ENCODE peak calls at places on chromosomes 11 and 22, in eight cellular contexts. D is cardiac muscle cell, J is GM12878, E is Peyer's patch, M is small intestine, N is Karpas-422, Y is PC-3, A is IMR-90. U is an unnamed sample.

GRCh38 chr11:61869636-61870428 is 21.5 kb downstream of the FADS3 start:
- DNase-seq in D (peak; percentile 52), J (no peak), E (no peak), M (no peak), N (no peak), Y (no peak), A (no peak), U (no peak)

GRCh38 chr22:19942071-19942885 is 660 bp upstream of the TXNRD2 start:
- DNase-seq in D (no peak), J (no peak), E (no peak), M (no peak), N (peak; percentile 86), Y (no peak), A (peak; percentile 69), U (peak; percentile 69)

GRCh38 chr22:42891008-42891407 is 33.9 kb upstream of the ARFGAP3 start:
- DNase-seq in D (no peak), J (no peak), E (no peak), M (no peak), N (no peak), Y (no peak), A (no peak), U (no peak)

GRCh38 chr22:25482868-25483639 is 81.4 kb upstream of the GRK3 start:
- DNase-seq in D (no peak), J (no peak), E (no peak), M (no peak), N (no peak), Y (no peak), A (no peak), U (no peak)

GRCh38 chr11:27025312-27025955 is 15.2 kb upstream of the BBOX1 start:
- DNase-seq in D (no peak), J (no peak), E (no peak), M (no peak), N (no peak), Y (no peak), A (no peak), U (no peak)

GRCh38 chr22:41762980-41763779 is 37.3 kb upstream of the CCDC134 start:
- DNase-seq in D (peak; percentile 65), J (no peak), E (no peak), M (no peak), N (peak; percentile 87), Y (peak; percentile 5), A (no peak), U (no peak)

GRCh38 chr11:91768783-91769182 is 455.8 kb upstream of the FAT3 start:
- DNase-seq in D (no peak), J (no peak), E (no peak), M (no peak), N (no peak), Y (no peak), A (no peak), U (no peak)

GRCh38 chr11:33868646-33869461 is 23.0 kb downstream of the LMO2 start:
- DNase-seq in D (peak; percentile 31), J (no peak), E (no peak), M (no peak), N (no peak), Y (no peak), A (no peak), U (no peak)

GRCh38 chr11:29518389-29519174 is 498.2 kb downstream of the KCNA4 start:
- DNase-seq in D (no peak), J (no peak), E (no peak), M (no peak), N (peak; percentile 86), Y (no peak), A (no peak), U (no peak)

GRCh38 chr22:30266445-30267381 is at the start of gene OSM:
- DNase-seq in D (no peak), J (no peak), E (no peak), M (no peak), N (peak; percentile 81), Y (no peak), A (no peak), U (peak; percentile 88)

GRCh38 chr11:36431429-36432092 is 78.5 kb downstream of the TRAF6 start:
- DNase-seq in D (no peak), J (no peak), E (no peak), M (no peak), N (no peak), Y (peak; percentile 87), A (peak; percentile 98), U (no peak)

GRCh38 chr11:126284829-126285228 is 1.9 kb downstream of the TIRAP start:
- DNase-seq in D (no peak), J (peak; percentile 94), E (no peak), M (peak; percentile 91), N (peak; percentile 91), Y (peak; percentile 99), A (peak; percentile 96), U (no peak)

GRCh38 chr22:35446365-35446764 is 46.4 kb downstream of the MCM5 start:
- DNase-seq in D (no peak), J (no peak), E (peak; percentile 48), M (no peak), N (no peak), Y (peak; percentile 60), A (peak; percentile 95), U (no peak)

DNA sequence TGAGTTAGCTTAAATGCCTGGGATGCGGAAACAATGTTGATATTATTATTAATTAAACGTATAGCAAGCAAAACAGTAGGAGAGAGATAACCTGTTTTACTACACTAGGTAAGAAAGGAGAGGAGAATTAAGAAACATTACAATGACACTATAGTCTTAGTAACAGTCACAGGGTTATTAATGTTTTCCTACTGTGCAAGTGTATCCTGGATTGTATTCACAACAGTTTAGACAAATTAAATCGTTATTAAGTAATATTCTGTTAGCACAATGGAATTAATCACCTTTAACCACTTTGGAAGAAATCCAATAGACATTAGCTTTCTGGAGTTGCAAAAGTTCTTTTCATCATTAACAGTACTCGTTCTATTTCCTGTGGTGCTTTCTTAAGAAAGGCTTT is 3.4 kb downstream of the FAM181B start:
- DNase-seq in D (no peak), J (no peak), E (no peak), M (no peak), N (no peak), Y (no peak), A (no peak), U (no peak)
- H3K4me3 ChIP-seq in D (no peak overlapping the region), J (no peak overlapping the region), E (no peak overlapping the region), M (no peak overlapping the region), N (no peak overlapping the region), Y (no peak overlapping the region), A (no peak overlapping the region), U (no peak overlapping the region)

GRCh38 chr11:65279713-65280459 is 18.1 kb downstream of the POLA2 start:
- DNase-seq in D (no peak), J (peak; percentile 46), E (no peak), M (peak; percentile 60), N (no peak), Y (peak; percentile 93), A (peak; percentile 99), U (no peak)

GRCh38 chr11:65280646-65281045 is 18.9 kb downstream of the POLA2 start:
- DNase-seq in D (no peak), J (no peak), E (no peak), M (no peak), N (no peak), Y (peak; percentile 24), A (peak; percentile 27), U (peak; percentile 2)

GRCh38 chr11:65277878-65278277 is 16.1 kb downstream of the POLA2 start:
- DNase-seq in D (no peak), J (no peak), E (no peak), M (no peak), N (no peak), Y (no peak), A (no peak), U (no peak)

GRCh38 chr11:65275906-65276305 is 14.1 kb downstream of the POLA2 start:
- DNase-seq in D (no peak), J (no peak), E (no peak), M (peak; percentile 75), N (no peak), Y (no peak), A (no peak), U (no peak)

GRCh38 chr11:65278351-65278750 is 16.6 kb downstream of the POLA2 start:
- DNase-seq in D (no peak), J (no peak), E (no peak), M (no peak), N (no peak), Y (no peak), A (no peak), U (no peak)
- H3K27ac ChIP-seq in D (no peak overlapping the region), J (no peak overlapping the region), E (no peak overlapping the region), M (no peak overlapping the region), N (no peak overlapping the region), Y (peak overlapping the region; percentile 96), A (peak overlapping the region; percentile 74), U (no peak overlapping the region)

GRCh38 chr11:111986589-111986988 is 38.6 kb upstream of the DLAT start:
- DNase-seq in D (no peak), J (no peak), E (no peak), M (no peak), N (no peak), Y (peak; percentile 46), A (no peak), U (no peak)

GRCh38 chr11:111982019-111982464 is 43.2 kb upstream of the DLAT start:
- DNase-seq in D (peak; percentile 83), J (peak; percentile 5), E (peak; percentile 65), M (peak; percentile 92), N (peak; percentile 79), Y (peak; percentile 84), A (peak; percentile 43), U (peak; percentile 73)

GRCh38 chr11:111981270-111981669 is 43.9 kb upstream of the DLAT start:
- DNase-seq in D (no peak), J (no peak), E (no peak), M (no peak), N (no peak), Y (no peak), A (no peak), U (no peak)

GRCh38 chr11:111982532-111983186 is 42.5 kb upstream of the DLAT start:
- DNase-seq in D (no peak), J (no peak), E (no peak), M (peak; percentile 43), N (no peak), Y (no peak), A (no peak), U (no peak)

DNA sequence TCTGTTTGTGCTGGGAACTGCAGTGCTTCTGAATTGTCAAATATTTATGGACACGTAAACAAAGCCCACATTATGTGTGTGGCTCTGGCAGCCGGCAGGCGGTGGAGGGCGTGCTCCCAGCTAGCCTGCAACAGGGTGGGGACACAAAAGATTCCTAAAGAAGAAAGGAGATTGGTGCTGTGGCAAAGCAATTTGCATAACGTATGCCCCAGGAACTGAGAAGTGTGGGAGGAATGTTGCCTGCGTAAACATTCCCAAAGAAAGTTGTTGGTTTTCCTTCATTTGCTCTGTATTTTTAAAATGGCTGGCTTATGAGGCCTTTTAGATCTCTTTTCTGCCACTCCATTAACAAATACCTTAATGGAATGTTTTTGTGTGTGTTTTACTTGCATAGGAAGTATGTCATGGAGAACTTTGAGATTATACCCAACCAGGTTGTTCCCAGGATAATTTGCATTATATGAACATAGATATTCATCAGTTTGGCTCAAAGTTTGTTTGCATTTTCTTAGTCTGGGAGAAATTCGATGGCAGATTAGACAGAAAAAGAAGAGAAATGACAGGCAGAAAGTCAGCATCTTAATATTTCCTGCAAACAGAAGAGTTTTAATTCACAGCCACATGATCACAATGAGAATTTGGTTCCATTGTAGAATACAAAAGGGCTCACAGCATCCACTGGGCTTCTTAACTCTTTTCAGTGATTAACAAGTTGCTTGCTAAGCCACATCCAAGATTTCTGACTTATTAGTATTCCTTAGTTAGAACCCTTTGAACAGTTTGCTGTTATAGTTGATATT is 41.8 kb upstream of the DLAT start:
- DNase-seq in D (peak; percentile 81), J (no peak), E (peak; percentile 73), M (peak; percentile 86), N (no peak), Y (peak; percentile 63), A (peak; percentile 72), U (peak; percentile 80)
- H3K4me3 ChIP-seq in D (peak overlapping the region; percentile 5), J (no peak overlapping the region), E (peak overlapping the region; percentile 7), M (no peak overlapping the region), N (no peak overlapping the region), Y (no peak overlapping the region), A (no peak overlapping the region), U (peak overlapping the region; percentile 34)

GRCh38 chr11:133986545-133986944 is 29.8 kb upstream of the IGSF9B start:
- DNase-seq in D (no peak), J (no peak), E (no peak), M (no peak), N (no peak), Y (no peak), A (no peak), U (no peak)
- H3K27ac ChIP-seq in D (no peak overlapping the region), J (no peak overlapping the region), E (no peak overlapping the region), M (no peak overlapping the region), N (peak overlapping the region; percentile 49), Y (no peak overlapping the region), A (no peak overlapping the region), U (no peak overlapping the region)

U was measured in upper lobe of right lung.